ENCODE peak calls at places on chromosomes 5 and 9, in four cellular contexts. S is GM23338, P is esophagus squamous epithelium, T is heart right ventricle. B is an unnamed sample.

GRCh38 chr9:119375892-119376291 is 6.7 kb upstream of the BRINP1 start:
- DNase-seq in P (no peak), T (no peak), S (peak), B (no peak)

GRCh38 chr5:142743677-142744441 is 26.3 kb upstream of the ARHGAP26 start:
- DNase-seq in S (peak), T (no peak), P (no peak), B (no peak)

GRCh38 chr5:61919920-61920319 is 386.1 kb upstream of the KIF2A start:
- DNase-seq in T (no peak), S (no peak), P (no peak), B (no peak)

GRCh38 chr9:33329996-33330395 is 39.7 kb downstream of the NFX1 start:
- DNase-seq in T (no peak), P (no peak), S (no peak), B (no peak)

GRCh38 chr9:93319992-93320490 is 131.4 kb upstream of the FAM120A start:
- DNase-seq in P (no peak), S (no peak), T (no peak), B (no peak)

GRCh38 chr5:145633474-145633873 is 201.7 kb downstream of the PRELID2 start:
- DNase-seq in T (no peak), P (no peak), S (no peak), B (no peak)

GRCh38 chr5:161034456-161034855 is 182.4 kb upstream of the ATP10B start:
- DNase-seq in S (no peak), P (no peak), T (no peak), B (no peak)

GRCh38 chr5:4275232-4275631 is 679.6 kb downstream of the IRX1 start:
- DNase-seq in P (no peak), T (no peak), S (peak), B (no peak)

GRCh38 chr5:171790408-171790807 is 4.8 kb downstream of the SMIM23 start:
- DNase-seq in T (no peak), P (no peak), S (no peak), B (no peak)

GRCh38 chr5:20601678-20602100 is 613.7 kb upstream of the CDH18 start:
- DNase-seq in S (peak), P (no peak), T (no peak), B (no peak)
- TF ChIP-seq CTCF in S (peak), P (no peak), T (no peak), B (no peak)

GRCh38 chr5:180114304-180115003 is 42.9 kb upstream of the RNF130 start:
- DNase-seq in P (no peak), S (no peak), T (no peak), B (no peak)

GRCh38 chr5:180117378-180117725 is 45.8 kb upstream of the RNF130 start:
- DNase-seq in T (no peak), S (no peak), P (no peak), B (no peak)

GRCh38 chr5:180116441-180117377 is 45.1 kb upstream of the RNF130 start:
- DNase-seq in P (no peak), S (no peak), T (peak), B (no peak)

GRCh38 chr5:180115326-180116076 is 43.9 kb upstream of the RNF130 start:
- DNase-seq in P (no peak), T (no peak), S (no peak), B (no peak)

DNA sequence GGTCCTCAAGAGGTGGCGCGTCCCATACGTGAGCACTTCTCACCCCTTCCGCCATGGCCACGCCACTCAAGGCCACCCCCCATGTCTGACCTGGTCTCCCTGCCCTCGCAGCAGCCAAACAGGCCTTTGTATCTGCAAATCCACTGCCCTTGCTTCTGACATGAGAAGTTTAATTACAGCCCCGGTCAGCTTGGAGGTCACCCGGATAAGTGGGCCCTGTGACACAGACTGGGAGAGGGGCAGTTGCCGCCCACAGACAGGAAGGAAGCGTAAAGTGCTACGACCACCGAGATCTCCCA is 44.5 kb upstream of the RNF130 start:
- DNase-seq in S (no peak), P (no peak), T (no peak), B (no peak)
- H3K27ac ChIP-seq in S (no peak), P (no peak), T (no peak), B (no peak)

GRCh38 chr5:124746916-124747769 is 704 bp upstream of the ZNF608 start:
- DNase-seq in P (peak), S (peak), T (peak), B (peak)
- H3K4me3 ChIP-seq in P (peak), S (peak), T (peak), B (peak)

GRCh38 chr9:126146254-126147145 is 180.1 kb upstream of the MVB12B start:
- DNase-seq in T (no peak), P (no peak), S (peak), B (no peak)
- TF ChIP-seq CTCF in T (peak), P (peak), S (peak), B (peak)

GRCh38 chr9:34510032-34510431 is 12.8 kb downstream of the ENHO start:
- DNase-seq in P (no peak), S (no peak), T (no peak), B (no peak)

GRCh38 chr9:34510506-34511159 is 12.2 kb downstream of the ENHO start:
- DNase-seq in T (no peak), P (no peak), S (peak), B (no peak)

GRCh38 chr9:34508951-34509350 is 13.8 kb downstream of the ENHO start:
- DNase-seq in T (no peak), S (no peak), P (no peak), B (no peak)

GRCh38 chr9:34512131-34513078 is 10.4 kb downstream of the ENHO start:
- DNase-seq in P (no peak), S (peak), T (no peak), B (no peak)

DNA sequence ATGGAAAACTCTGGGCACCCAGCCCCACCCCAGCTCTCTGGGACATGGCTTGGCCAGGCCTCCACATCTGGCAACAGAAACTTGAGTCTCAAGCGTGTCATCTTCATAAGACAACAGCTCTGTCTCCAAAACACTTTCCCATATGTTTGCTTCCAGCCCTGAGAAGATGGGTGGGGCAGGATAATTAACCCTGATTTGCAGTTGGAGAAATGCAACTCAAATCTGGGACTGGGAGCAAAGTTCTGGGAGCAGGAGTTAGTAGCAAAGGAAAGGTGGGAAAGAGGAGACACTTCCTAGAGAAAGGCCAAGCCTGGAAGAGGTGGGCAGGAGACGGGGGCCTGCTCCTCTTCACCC is 11.7 kb downstream of the ENHO start:
- DNase-seq in T (no peak), P (no peak), S (no peak), B (no peak)
- H3K27ac ChIP-seq in T (no peak), P (no peak), S (no peak), B (no peak)

GRCh38 chr5:476102-476813 is 33.3 kb downstream of the EXOC3 start:
- DNase-seq in T (peak), S (no peak), P (no peak), B (no peak)

GRCh38 chr5:476814-477175 is 33.8 kb downstream of the EXOC3 start:
- DNase-seq in T (peak), P (no peak), S (no peak), B (no peak)

GRCh38 chr5:475704-476101 is 32.7 kb downstream of the EXOC3 start:
- DNase-seq in T (peak), S (no peak), P (no peak), B (no peak)

GRCh38 chr5:473344-474192 is 30.6 kb downstream of the EXOC3 start:
- DNase-seq in T (no peak), P (no peak), S (peak), B (no peak)

DNA sequence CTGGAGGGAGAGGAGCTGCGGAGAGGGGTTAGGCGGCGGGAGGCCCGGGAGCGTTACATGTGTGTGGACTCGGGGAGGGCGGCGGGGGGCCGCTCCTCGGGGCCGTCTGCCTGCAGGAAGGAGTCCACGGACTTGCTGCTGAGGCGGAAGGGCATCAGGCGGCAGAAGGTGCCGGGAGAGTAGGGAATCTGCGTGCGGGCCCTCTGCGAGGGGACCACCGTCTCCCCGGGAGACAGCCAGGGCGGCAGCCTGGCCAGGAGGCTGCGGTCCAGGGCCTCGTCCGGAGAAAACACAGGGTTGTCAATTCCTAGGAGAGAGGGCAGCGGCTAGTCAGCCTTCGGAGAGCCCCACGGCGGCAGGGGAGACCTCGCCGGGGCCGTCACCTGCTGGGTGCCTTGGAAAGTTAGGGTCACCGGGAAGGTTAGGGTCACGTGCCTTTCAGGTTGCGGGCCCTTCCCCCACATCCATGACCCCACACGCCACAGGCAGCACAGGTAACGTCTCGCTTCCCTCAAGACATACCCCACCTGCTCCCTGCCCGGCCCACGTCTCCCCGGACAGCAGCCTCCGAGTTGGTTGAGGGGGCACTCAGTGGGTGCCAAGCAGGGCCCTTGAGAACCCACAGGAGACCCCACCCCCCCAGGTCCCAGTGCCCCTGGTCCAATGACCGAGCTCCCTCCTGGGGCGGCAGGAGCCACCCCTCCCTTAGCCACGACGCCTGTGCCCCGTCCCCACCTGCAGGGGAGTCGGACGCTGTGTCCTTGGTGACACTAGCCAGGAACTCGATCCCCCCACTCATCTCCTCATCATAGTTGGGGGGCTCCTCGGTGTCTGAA is 32.1 kb downstream of the EXOC3 start:
- DNase-seq in T (peak), S (no peak), P (no peak), B (no peak)
- H3K4me3 ChIP-seq in T (no peak), S (peak), P (peak), B (peak)

GRCh38 chr5:177982072-177982727 is 13.8 kb downstream of the PROP1 start:
- DNase-seq in S (peak), P (no peak), T (no peak), B (no peak)
- TF ChIP-seq CTCF in S (peak), P (peak), T (no peak), B (no peak)

DNA sequence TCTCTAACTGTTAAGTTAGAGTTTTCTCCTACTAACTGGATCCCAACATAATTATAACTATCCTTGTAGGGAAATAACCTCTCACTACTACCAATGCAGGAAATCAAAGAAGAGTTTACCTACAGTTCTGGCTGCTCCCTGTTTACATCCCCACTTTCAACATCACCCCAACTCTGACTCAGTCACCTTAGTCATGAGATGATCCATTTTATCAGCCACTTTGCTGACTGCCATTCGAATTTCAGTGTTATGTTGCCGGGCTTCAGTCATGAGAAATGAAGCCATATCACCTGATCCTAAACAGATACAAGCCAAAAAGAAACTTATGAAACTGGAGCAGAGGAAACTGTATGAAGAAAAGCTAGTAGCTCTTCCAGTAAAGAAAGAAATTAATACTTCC is 33.7 kb downstream of the SLC31A2 start:
- DNase-seq in S (no peak), P (no peak), T (no peak), B (no peak)
- H3K27ac ChIP-seq in S (no peak), P (no peak), T (no peak), B (no peak)

DNA sequence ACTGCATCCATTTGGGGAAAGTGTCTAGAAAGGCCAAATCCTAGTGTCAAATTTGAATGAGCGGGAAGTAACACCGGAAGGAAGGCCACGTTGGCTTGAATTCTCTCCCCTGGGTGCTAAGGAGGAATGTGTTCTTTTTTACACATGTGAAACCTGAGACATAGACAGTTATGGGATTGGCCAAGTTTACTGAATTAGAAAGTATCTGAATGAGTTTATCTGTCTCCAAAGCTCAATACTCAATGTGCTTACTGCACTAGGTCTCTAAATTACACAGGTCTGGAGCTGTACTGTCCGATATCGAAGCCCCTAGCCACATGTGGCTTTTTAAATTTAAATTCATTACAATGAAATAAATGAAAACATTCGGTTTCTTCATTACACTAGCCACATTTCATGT is 6.0 kb downstream of the DMRT1 start:
- DNase-seq in P (no peak), T (no peak), S (no peak), B (no peak)
- H3K4me3 ChIP-seq in P (no peak), T (no peak), S (no peak), B (no peak)

B was measured in AG04450.